ENCODE peak calls at places on chromosomes 3 and 15, in six cellular contexts. J is HepG2, X is GM12878, K is K562, N is GM12891, G is H1. O is an unnamed sample.

GRCh38 chr3:46674031-46674592 is 19.4 kb downstream of the ALS2CL start:
- DNase-seq in J (peak; percentile 12), X (no peak), K (no peak), N (no peak), G (no peak), O (no peak)

GRCh38 chr15:81859737-81860516 is 185.9 kb downstream of the MEX3B start:
- DNase-seq in J (no peak), X (no peak), K (no peak), N (no peak), G (no peak), O (no peak)

GRCh38 chr3:35505181-35505580 is 134.1 kb upstream of the ARPP21 start:
- DNase-seq in J (no peak), X (no peak), K (no peak), N (no peak), G (peak; percentile 65), O (no peak)

GRCh38 chr3:52851348-52851747 is 16.5 kb upstream of the MUSTN1 start:
- DNase-seq in J (peak; percentile 58), X (no peak), K (peak; percentile 70), N (peak; percentile 51), G (peak; percentile 58), O (peak; percentile 48)

GRCh38 chr3:122227036-122227781 is 43.7 kb downstream of the CASR start:
- DNase-seq in J (no peak), X (no peak), K (no peak), N (no peak), G (no peak), O (no peak)

GRCh38 chr15:90106522-90107117 is 4.4 kb upstream of the IDH2 start:
- DNase-seq in J (no peak), X (no peak), K (peak; percentile 53), N (no peak), G (no peak), O (no peak)

GRCh38 chr15:64029633-64030032 is 16.7 kb downstream of the DAPK2 start:
- DNase-seq in J (no peak), X (no peak), K (no peak), N (no peak), G (no peak), O (no peak)

GRCh38 chr3:125220681-125221429 is 8.3 kb upstream of the SLC12A8 start:
- DNase-seq in J (no peak), X (no peak), K (no peak), N (no peak), G (no peak), O (no peak)

GRCh38 chr15:82986442-82986780 is 401 bp downstream of the RAMAC start:
- DNase-seq in J (no peak), X (peak; percentile 7), K (no peak), N (peak; percentile 45), G (no peak), O (peak; percentile 37)

GRCh38 chr3:149495581-149496125 is 21.2 kb downstream of the TM4SF4 start:
- DNase-seq in J (no peak), X (no peak), K (no peak), N (no peak), G (no peak), O (no peak)

GRCh38 chr15:96336643-96337353 is 6.3 kb downstream of the NR2F2 start:
- DNase-seq in J (peak; percentile 57), X (no peak), K (no peak), N (no peak), G (no peak), O (no peak)

GRCh38 chr15:80991446-80991845 is 1.8 kb upstream of the MESD start:
- DNase-seq in J (no peak), X (no peak), K (peak; percentile 66), N (no peak), G (no peak), O (no peak)

GRCh38 chr3:75272708-75273107 is 391.4 kb upstream of the FRG2C start:
- DNase-seq in J (no peak), X (no peak), K (no peak), N (no peak), G (no peak), O (no peak)

GRCh38 chr3:37997791-37998370 is 7.3 kb downstream of the VILL start:
- DNase-seq in J (no peak), X (no peak), K (no peak), N (no peak), G (no peak), O (no peak)

GRCh38 chr3:68986496-68987208 is 26.8 kb downstream of the EOGT start:
- DNase-seq in J (no peak), X (no peak), K (no peak), N (no peak), G (no peak), O (no peak)

GRCh38 chr3:136882575-136882974 is 20.6 kb downstream of the NCK1 start:
- DNase-seq in J (no peak), X (no peak), K (peak; percentile 70), N (no peak), G (no peak), O (no peak)

GRCh38 chr3:5072100-5072816 is 49.8 kb upstream of the ARL8B start:
- DNase-seq in J (no peak), X (no peak), K (no peak), N (no peak), G (no peak), O (no peak)

GRCh38 chr3:43496740-43497375 is 125.0 kb downstream of the ANO10 start:
- DNase-seq in J (no peak), X (no peak), K (no peak), N (no peak), G (no peak), O (no peak)

GRCh38 chr3:18751514-18751913 is 326.4 kb upstream of the SATB1 start:
- DNase-seq in J (no peak), X (no peak), K (no peak), N (no peak), G (no peak), O (no peak)

GRCh38 chr3:73592154-73592877 is 32.4 kb downstream of the PDZRN3 start:
- DNase-seq in J (no peak), X (no peak), K (no peak), N (no peak), G (no peak), O (no peak)

GRCh38 chr3:183114374-183114773 is 15.1 kb upstream of the MCCC1 start:
- DNase-seq in J (no peak), X (no peak), K (no peak), N (no peak), G (no peak), O (no peak)

GRCh38 chr3:130702985-130703384 is 43.6 kb downstream of the PIK3R4 start:
- DNase-seq in J (peak; percentile 80), X (no peak), K (no peak), N (no peak), G (no peak), O (no peak)

GRCh38 chr3:26562324-26562723 is 60.2 kb upstream of the LRRC3B start:
- DNase-seq in J (no peak), X (no peak), K (no peak), N (no peak), G (no peak), O (no peak)

GRCh38 chr3:26556637-26557036 is 65.9 kb upstream of the LRRC3B start:
- DNase-seq in J (no peak), X (no peak), K (no peak), N (no peak), G (no peak), O (no peak)

GRCh38 chr3:26558257-26558656 is 64.3 kb upstream of the LRRC3B start:
- DNase-seq in J (no peak), X (no peak), K (no peak), N (no peak), G (no peak), O (no peak)

GRCh38 chr3:26559252-26559651 is 63.3 kb upstream of the LRRC3B start:
- DNase-seq in J (no peak), X (no peak), K (no peak), N (no peak), G (no peak), O (no peak)
- TF ChIP-seq TAF1 in J (no peak), X (no peak), K (no peak), N (no peak), G (no peak), O (no peak)

GRCh38 chr15:56467626-56468025 is 2.7 kb upstream of the MNS1 start:
- DNase-seq in J (no peak), X (no peak), K (no peak), N (no peak), G (no peak), O (no peak)
- TF ChIP-seq POLR2A in J (no peak), X (no peak), K (no peak), N (no peak), G (no peak), O (no peak)

GRCh38 chr3:71784914-71785593 is at the start of gene PROK2:
- DNase-seq in J (no peak), X (no peak), K (no peak), N (peak; percentile 15), G (peak; percentile 70), O (peak; percentile 13)
- TF ChIP-seq POLR2AphosphoS5 in J (no peak), X (no peak), K (no peak), N (no peak), G (no peak), O (no peak)

GRCh38 chr15:33074942-33075341 is 119.6 kb downstream of the FMN1 start:
- DNase-seq in J (no peak), X (no peak), K (no peak), N (no peak), G (no peak), O (no peak)
- TF ChIP-seq TAF1 in J (no peak), X (no peak), K (no peak), N (no peak), G (no peak), O (no peak)

GRCh38 chr3:113019182-113020137 is 28.7 kb downstream of the GTPBP8 start:
- DNase-seq in J (peak; percentile 81), X (peak; percentile 67), K (peak; percentile 89), N (peak; percentile 81), G (peak; percentile 87), O (peak; percentile 86)
- TF ChIP-seq POLR2A in J (peak; percentile 80), X (peak; percentile 93), K (peak; percentile 81), N (peak; percentile 84), G (peak; percentile 68), O (peak; percentile 89)

DNA sequence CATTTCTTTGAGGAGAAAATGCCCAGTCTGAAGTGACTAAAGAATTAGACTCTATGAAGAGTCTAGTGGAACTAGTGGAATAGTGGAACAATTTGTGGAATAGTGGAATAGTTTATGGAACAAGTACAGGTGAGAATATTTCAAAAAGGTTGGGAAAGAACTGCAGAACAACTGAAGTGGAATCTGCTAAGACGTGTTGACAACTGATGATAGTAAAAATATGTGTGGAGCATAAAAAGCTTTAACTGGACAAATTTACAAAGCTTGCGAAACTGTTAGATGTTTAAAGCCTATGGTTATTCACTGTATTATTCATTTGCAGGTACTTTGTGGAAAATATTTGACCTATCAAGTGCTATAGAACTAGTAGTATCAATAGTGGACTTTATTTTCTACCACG is 164.5 kb downstream of the ADAMTS9 start:
- DNase-seq in J (no peak), X (no peak), K (no peak), N (no peak), G (no peak), O (no peak)
- TF ChIP-seq POLR2AphosphoS5 in J (no peak), X (no peak), K (no peak), N (no peak), G (no peak), O (no peak)

DNA sequence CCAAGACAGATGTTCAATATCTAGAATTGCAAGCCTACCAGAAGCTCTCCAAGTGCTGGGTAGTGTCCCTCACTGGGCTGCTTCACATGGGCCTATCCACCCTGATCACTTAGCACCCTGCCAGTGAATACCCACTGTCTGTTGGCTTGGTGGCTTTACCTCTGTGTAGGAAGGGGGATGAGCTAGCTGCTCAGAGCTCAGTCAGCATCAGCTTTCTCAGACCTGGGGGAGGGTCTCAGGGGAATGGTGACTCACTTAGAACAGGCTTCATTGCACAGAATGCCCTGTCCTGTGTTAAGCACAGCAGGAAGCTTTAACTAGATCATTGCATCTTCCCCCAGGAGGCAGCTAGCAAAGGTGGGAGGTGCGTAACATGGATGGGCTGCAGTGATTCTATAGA is 209.8 kb downstream of the PDCD6IP start:
- DNase-seq in J (no peak), X (no peak), K (no peak), N (no peak), G (no peak), O (no peak)
- TF ChIP-seq TAF1 in J (no peak), X (no peak), K (no peak), N (no peak), G (no peak), O (no peak)

O was measured in GM12892.